ENCODE peak calls at places on chromosomes 11 and 22, in four cellular contexts. I is psoas muscle, K is A549, R is GM23338. D is an unnamed sample.

GRCh38 chr22:29219881-29220670 is 14.4 kb downstream of the EMID1 start:
- DNase-seq in R (peak; percentile 44), I (no peak), K (no peak), D (no peak)

GRCh38 chr11:12864316-12865156 is 144.6 kb upstream of the RASSF10 start:
- DNase-seq in R (peak; percentile 99), I (no peak), K (peak; percentile 44), D (peak; percentile 85)

GRCh38 chr11:63795066-63795465 is 18.2 kb upstream of the SPINDOC start:
- DNase-seq in K (no peak), R (no peak), I (no peak), D (no peak)

GRCh38 chr22:29503811-29504372 is 23.9 kb downstream of the NEFH start:
- DNase-seq in I (peak; percentile 48), R (no peak), K (peak; percentile 45), D (peak; percentile 63)

GRCh38 chr22:27866136-27867091 is 52.6 kb downstream of the PITPNB start:
- DNase-seq in R (no peak), K (peak; percentile 74), I (peak; percentile 44), D (peak; percentile 94)

GRCh38 chr22:46367707-46368191 is 32.2 kb downstream of the TRMU start:
- DNase-seq in K (peak; percentile 64), I (peak; percentile 69), R (peak; percentile 87), D (peak; percentile 10)

GRCh38 chr22:46590334-46590733 is 29.9 kb upstream of the GRAMD4 start:
- DNase-seq in R (no peak), I (no peak), K (no peak), D (no peak)

GRCh38 chr11:37995886-37996285 is 1397.8 kb upstream of the RAG2 start:
- DNase-seq in K (no peak), R (no peak), I (no peak), D (no peak)

GRCh38 chr22:23248583-23248982 is 68.3 kb downstream of the BCR start:
- DNase-seq in R (peak; percentile 72), K (no peak), I (no peak), D (no peak)

GRCh38 chr11:129930743-129931142 is 35.4 kb upstream of the NFRKB start:
- DNase-seq in K (no peak), I (no peak), R (no peak), D (no peak)

GRCh38 chr22:42316988-42317387 is 46.5 kb upstream of the TCF20 start:
- DNase-seq in R (no peak), K (no peak), I (peak; percentile 35), D (no peak)

GRCh38 chr11:120296554-120296953 is 28.5 kb upstream of the TLCD5 start:
- DNase-seq in K (no peak), I (no peak), R (no peak), D (no peak)

GRCh38 chr11:100790073-100790472 is 103.0 kb downstream of the ARHGAP42 start:
- DNase-seq in R (no peak), I (no peak), K (no peak), D (no peak)

GRCh38 chr11:64040684-64041267 is 5.0 kb downstream of the FLRT1 start:
- DNase-seq in K (peak; percentile 52), R (peak; percentile 74), I (no peak), D (no peak)

GRCh38 chr11:3855808-3856491 is 486 bp downstream of the STIM1 start:
- DNase-seq in I (peak; percentile 63), K (peak; percentile 33), R (peak; percentile 58), D (no peak)

GRCh38 chr22:50079689-50080465 is 5.3 kb downstream of the MLC1 start:
- DNase-seq in K (no peak), R (no peak), I (no peak), D (no peak)

GRCh38 chr11:66136752-66137123 is 66.7 kb downstream of the PACS1 start:
- DNase-seq in I (no peak), K (peak; percentile 74), R (no peak), D (no peak)

GRCh38 chr11:111387318-111387863 is 8.3 kb upstream of the POU2AF1 start:
- DNase-seq in I (peak; percentile 21), R (no peak), K (no peak), D (no peak)

GRCh38 chr11:99535819-99536218 is 515.1 kb downstream of the CNTN5 start:
- DNase-seq in K (no peak), I (no peak), R (no peak), D (no peak)

GRCh38 chr11:47296045-47296444 is 26.1 kb downstream of the MADD start:
- DNase-seq in I (no peak), K (no peak), R (no peak), D (no peak)

GRCh38 chr11:32440372-32440888 is 5.1 kb upstream of the WT1 start:
- DNase-seq in R (no peak), K (no peak), I (no peak), D (no peak)

GRCh38 chr11:34977039-34977906 is 60.9 kb downstream of the PDHX start:
- DNase-seq in R (no peak), I (no peak), K (peak; percentile 12), D (peak; percentile 90)

GRCh38 chr11:75375626-75376025 is 23.7 kb upstream of the RPS3 start:
- DNase-seq in R (no peak), I (no peak), K (no peak), D (no peak)

GRCh38 chr22:49657275-49657973 is 170.2 kb downstream of the BRD1 start:
- DNase-seq in K (no peak), I (peak; percentile 66), R (no peak), D (no peak)

GRCh38 chr11:11155962-11156815 is 196.9 kb downstream of the CSNK2A3 start:
- DNase-seq in R (peak; percentile 79), K (peak; percentile 9), I (no peak), D (no peak)

GRCh38 chr11:76777325-76777724 is 5.8 kb upstream of the TSKU start:
- DNase-seq in R (no peak), K (no peak), I (no peak), D (no peak)

GRCh38 chr11:14969922-14970323 is 2.2 kb downstream of the CALCA start:
- DNase-seq in R (peak; percentile 86), K (peak; percentile 50), I (peak; percentile 22), D (no peak)

GRCh38 chr11:34624069-34624468 is 3.2 kb downstream of the EHF start:
- DNase-seq in K (no peak), R (no peak), I (no peak), D (no peak)

GRCh38 chr11:130068986-130069683 is 559 bp upstream of the APLP2 start:
- DNase-seq in R (peak; percentile 67), K (peak; percentile 61), I (peak; percentile 84), D (peak; percentile 55)

GRCh38 chr11:121249039-121249663 is 43.4 kb upstream of the SC5D start:
- DNase-seq in K (peak; percentile 9), I (no peak), R (peak; percentile 77), D (no peak)

DNA sequence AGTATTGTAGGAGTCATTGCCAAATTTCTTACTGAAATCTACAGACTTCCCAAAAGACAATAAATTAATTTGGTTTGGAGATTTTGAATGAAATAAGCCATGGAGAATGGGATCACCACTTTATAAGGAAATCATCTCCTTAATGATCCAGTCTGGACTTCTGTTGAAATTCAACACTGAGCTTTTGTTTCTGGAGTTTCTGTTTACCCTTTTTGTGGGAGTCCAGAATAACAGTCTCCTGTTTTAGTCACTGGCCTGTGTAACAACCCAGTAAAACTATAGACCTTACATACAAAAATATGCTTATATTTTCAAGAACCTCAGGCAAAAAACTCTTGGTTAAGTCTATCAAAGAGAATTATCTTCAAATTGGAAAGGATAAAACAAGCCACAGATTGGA is 321.7 kb upstream of the PLET1 start:
- DNase-seq in K (no peak), I (no peak), R (no peak), D (no peak)
- H3K27ac ChIP-seq in K (no peak overlapping the region), I (peak overlapping the region; percentile 1), R (no peak overlapping the region), D (no peak overlapping the region)

GRCh38 chr11:128735935-128736610 is 42.2 kb downstream of the FLI1 start:
- DNase-seq in R (no peak), I (no peak), K (no peak), D (no peak)
- H3K4me3 ChIP-seq in R (no peak overlapping the region), I (no peak overlapping the region), K (no peak overlapping the region), D (no peak overlapping the region)

DNA sequence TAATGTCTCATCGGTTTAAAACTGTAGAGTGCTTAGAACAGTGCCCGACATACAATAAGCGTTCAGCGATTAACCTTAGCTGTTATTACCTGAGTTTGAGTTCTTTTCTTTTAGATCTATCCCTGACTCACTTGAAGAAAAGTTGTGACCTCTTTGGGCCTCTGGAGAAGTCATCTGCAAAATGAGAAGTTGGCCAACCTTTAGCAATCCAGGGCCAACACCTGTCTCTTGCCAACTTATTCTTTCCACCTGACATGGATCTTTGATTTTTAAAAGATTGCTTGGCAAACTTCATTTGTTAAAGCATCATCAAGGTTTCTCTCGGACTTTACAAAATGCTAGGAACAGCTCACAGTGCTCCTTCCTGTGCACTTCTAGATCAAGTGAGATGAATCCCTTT is 89.3 kb downstream of the CCDC81 start:
- DNase-seq in R (no peak), I (no peak), K (no peak), D (no peak)
- H3K27ac ChIP-seq in R (no peak overlapping the region), I (no peak overlapping the region), K (no peak overlapping the region), D (no peak overlapping the region)

GRCh38 chr22:31229402-31230140 is 17.5 kb downstream of the LIMK2 start:
- DNase-seq in I (peak; percentile 29), R (peak; percentile 18), K (no peak), D (no peak)

GRCh38 chr22:31233001-31233400 is 20.9 kb downstream of the LIMK2 start:
- DNase-seq in I (no peak), K (no peak), R (no peak), D (no peak)

GRCh38 chr22:31230155-31230870 is 18.2 kb downstream of the LIMK2 start:
- DNase-seq in K (no peak), I (no peak), R (no peak), D (no peak)

GRCh38 chr22:31228425-31228824 is 16.3 kb downstream of the LIMK2 start:
- DNase-seq in K (no peak), I (no peak), R (no peak), D (no peak)

GRCh38 chr22:31230871-31231621 is 18.9 kb downstream of the LIMK2 start:
- DNase-seq in R (peak; percentile 23), I (no peak), K (peak; percentile 40), D (peak; percentile 53)
- H3K4me3 ChIP-seq in R (no peak overlapping the region), I (peak overlapping the region; percentile 2), K (no peak overlapping the region), D (no peak overlapping the region)

D was measured in AG04450.